ENCODE peak calls at places on chromosomes 12 and 14, in four cellular contexts. One of them, this sample, is unnamed.

GRCh38 chr14:106883218-106883692 is 1356.9 kb downstream of the TMEM121 start:
- DNase-seq in NCI-H2171: no peak
- DNase-seq in HS-5: no peak
- DNase-seq in T-cell: peak; percentile 47
- DNase-seq in this sample: no peak

GRCh38 chr12:67456281-67456918 is 187.2 kb downstream of the CAND1 start:
- DNase-seq in NCI-H2171: peak; percentile 97
- DNase-seq in HS-5: peak; percentile 79
- DNase-seq in T-cell: no peak
- DNase-seq in this sample: no peak

GRCh38 chr14:102200690-102201368 is 61.1 kb downstream of the WDR20 start:
- DNase-seq in NCI-H2171: no peak
- DNase-seq in HS-5: no peak
- DNase-seq in T-cell: no peak
- DNase-seq in this sample: no peak

GRCh38 chr12:121580959-121581680 is at the start of gene KDM2B:
- DNase-seq in NCI-H2171: no peak
- DNase-seq in HS-5: peak; percentile 40
- DNase-seq in T-cell: peak; percentile 22
- DNase-seq in this sample: peak; percentile 16

GRCh38 chr12:111024205-111024794 is 103.9 kb upstream of the MYL2 start:
- DNase-seq in NCI-H2171: peak; percentile 52
- DNase-seq in HS-5: peak; percentile 0
- DNase-seq in T-cell: peak; percentile 40
- DNase-seq in this sample: peak; percentile 26

GRCh38 chr14:65103150-65103760 is 938 bp upstream of the MAX start:
- DNase-seq in NCI-H2171: peak; percentile 76
- DNase-seq in HS-5: peak; percentile 28
- DNase-seq in T-cell: no peak
- DNase-seq in this sample: no peak

GRCh38 chr12:76242813-76243540 is 105.2 kb downstream of the BBS10 start:
- DNase-seq in NCI-H2171: no peak
- DNase-seq in HS-5: no peak
- DNase-seq in T-cell: no peak
- DNase-seq in this sample: no peak

GRCh38 chr12:99985129-99985570 is 414 bp upstream of the ANKS1B start:
- DNase-seq in NCI-H2171: no peak
- DNase-seq in HS-5: no peak
- DNase-seq in T-cell: no peak
- DNase-seq in this sample: no peak

GRCh38 chr14:94571950-94572349 is 9.3 kb upstream of the SERPINA5 start:
- DNase-seq in NCI-H2171: no peak
- DNase-seq in HS-5: no peak
- DNase-seq in T-cell: no peak
- DNase-seq in this sample: no peak

GRCh38 chr12:52210925-52211650 is 19.3 kb upstream of the KRT80 start:
- DNase-seq in NCI-H2171: no peak
- DNase-seq in HS-5: no peak
- DNase-seq in T-cell: no peak
- DNase-seq in this sample: no peak

GRCh38 chr14:63192085-63192484 is 12.2 kb upstream of the RHOJ start:
- DNase-seq in NCI-H2171: no peak
- DNase-seq in HS-5: no peak
- DNase-seq in T-cell: no peak
- DNase-seq in this sample: no peak

GRCh38 chr12:93440043-93440835 is 1.5 kb downstream of the UBE2N start:
- DNase-seq in NCI-H2171: no peak
- DNase-seq in HS-5: no peak
- DNase-seq in T-cell: no peak
- DNase-seq in this sample: no peak

GRCh38 chr12:109948382-109948781 is 47.8 kb downstream of the GIT2 start:
- DNase-seq in NCI-H2171: no peak
- DNase-seq in HS-5: no peak
- DNase-seq in T-cell: no peak
- DNase-seq in this sample: no peak

GRCh38 chr14:51498411-51499227 is 153.1 kb upstream of the FRMD6 start:
- DNase-seq in NCI-H2171: peak; percentile 78
- DNase-seq in HS-5: no peak
- DNase-seq in T-cell: no peak
- DNase-seq in this sample: no peak

GRCh38 chr12:64968989-64969819 is 144.8 kb downstream of the TBC1D30 start:
- DNase-seq in NCI-H2171: no peak
- DNase-seq in HS-5: peak; percentile 19
- DNase-seq in T-cell: no peak
- DNase-seq in this sample: no peak

GRCh38 chr14:77653473-77653872 is 37.0 kb upstream of the SPTLC2 start:
- DNase-seq in NCI-H2171: no peak
- DNase-seq in HS-5: no peak
- DNase-seq in T-cell: no peak
- DNase-seq in this sample: no peak

GRCh38 chr12:10395390-10395998 is 5.7 kb upstream of the KLRK1 start:
- DNase-seq in NCI-H2171: no peak
- DNase-seq in HS-5: peak; percentile 26
- DNase-seq in T-cell: no peak
- DNase-seq in this sample: no peak

GRCh38 chr12:110778801-110779577 is 36.3 kb upstream of the PPP1CC start:
- DNase-seq in NCI-H2171: no peak
- DNase-seq in HS-5: no peak
- DNase-seq in T-cell: no peak
- DNase-seq in this sample: no peak

GRCh38 chr14:58626441-58626840 is 11.3 kb upstream of the DACT1 start:
- DNase-seq in NCI-H2171: no peak
- DNase-seq in HS-5: peak; percentile 77
- DNase-seq in T-cell: no peak
- DNase-seq in this sample: no peak

GRCh38 chr12:124381454-124382207 is 86.7 kb downstream of the RFLNA start:
- DNase-seq in NCI-H2171: no peak
- DNase-seq in HS-5: no peak
- DNase-seq in T-cell: no peak
- DNase-seq in this sample: no peak

GRCh38 chr12:31582155-31582554 is 8.8 kb downstream of the DENND5B start:
- DNase-seq in NCI-H2171: no peak
- DNase-seq in HS-5: no peak
- DNase-seq in T-cell: no peak
- DNase-seq in this sample: no peak

GRCh38 chr14:38238881-38239280 is 17.0 kb downstream of the CLEC14A start:
- DNase-seq in NCI-H2171: no peak
- DNase-seq in HS-5: no peak
- DNase-seq in T-cell: no peak
- DNase-seq in this sample: no peak

GRCh38 chr12:68932701-68933563 is at the start of gene CPM:
- DNase-seq in NCI-H2171: peak; percentile 40
- DNase-seq in HS-5: no peak
- DNase-seq in T-cell: peak; percentile 60
- DNase-seq in this sample: peak; percentile 63

GRCh38 chr14:32075636-32076277 is 1.3 kb upstream of the ARHGAP5 start:
- DNase-seq in NCI-H2171: peak; percentile 62
- DNase-seq in HS-5: no peak
- DNase-seq in T-cell: no peak
- DNase-seq in this sample: no peak

GRCh38 chr12:85805654-85806053 is 30.6 kb downstream of the RASSF9 start:
- DNase-seq in NCI-H2171: no peak
- DNase-seq in HS-5: no peak
- DNase-seq in T-cell: no peak
- DNase-seq in this sample: no peak

GRCh38 chr14:96204151-96205058 is at the start of gene BDKRB2:
- DNase-seq in NCI-H2171: peak; percentile 83
- DNase-seq in HS-5: peak; percentile 19
- DNase-seq in T-cell: no peak
- DNase-seq in this sample: no peak

GRCh38 chr12:54463034-54463433 is 10.4 kb downstream of the GTSF1 start:
- DNase-seq in NCI-H2171: no peak
- DNase-seq in HS-5: peak; percentile 25
- DNase-seq in T-cell: no peak
- DNase-seq in this sample: no peak

GRCh38 chr14:91975763-91976162 is 28.3 kb upstream of the FBLN5 start:
- DNase-seq in NCI-H2171: no peak
- DNase-seq in HS-5: no peak
- DNase-seq in T-cell: no peak
- DNase-seq in this sample: no peak

GRCh38 chr12:131281016-131281415 is 327.3 kb downstream of the ADGRD1 start:
- DNase-seq in NCI-H2171: no peak
- DNase-seq in HS-5: no peak
- DNase-seq in T-cell: no peak
- DNase-seq in this sample: peak; percentile 3

GRCh38 chr14:65750906-65751305 is 338.4 kb downstream of the FUT8 start:
- DNase-seq in NCI-H2171: no peak
- DNase-seq in HS-5: no peak
- DNase-seq in T-cell: no peak
- DNase-seq in this sample: no peak

GRCh38 chr14:22849212-22849819 is 12.9 kb downstream of the MMP14 start:
- DNase-seq in NCI-H2171: no peak
- DNase-seq in HS-5: no peak
- DNase-seq in T-cell: no peak
- DNase-seq in this sample: no peak

GRCh38 chr12:57089259-57090245 is 638 bp downstream of the NAB2 start:
- DNase-seq in NCI-H2171: no peak
- DNase-seq in HS-5: peak; percentile 31
- DNase-seq in T-cell: peak; percentile 13
- DNase-seq in this sample: peak; percentile 29

GRCh38 chr12:68794653-68795253 is 13.2 kb upstream of the MDM2 start:
- DNase-seq in NCI-H2171: no peak
- DNase-seq in HS-5: peak; percentile 73
- DNase-seq in T-cell: no peak
- DNase-seq in this sample: no peak